ENCODE peak calls at places on chromosomes 2 and 18, in ten cellular contexts. O, S, I, C, H, M, V, J, W and F are unnamed samples.

GRCh38 chr2:238897911-238898311 is 50.0 kb downstream of the TWIST2 start:
- DNase-seq in V (no peak), W (peak; percentile 60), J (no peak), S (no peak), M (no peak), I (no peak), H (no peak), C (no peak), O (no peak), F (no peak)

GRCh38 chr18:56890632-56891031 is 239.5 kb downstream of the WDR7 start:
- DNase-seq in I (peak; percentile 68), H (no peak), O (no peak), W (no peak), V (no peak), M (no peak), J (no peak), S (no peak), C (peak; percentile 96), F (no peak)

GRCh38 chr18:70025580-70025979 is 77.9 kb upstream of the CD226 start:
- DNase-seq in C (no peak), I (no peak), M (no peak), V (no peak), H (no peak), S (no peak), W (no peak), J (no peak), O (no peak), F (no peak)

GRCh38 chr2:203685081-203685621 is 21.3 kb upstream of the CD28 start:
- DNase-seq in C (peak; percentile 94), M (peak; percentile 24), S (no peak), I (no peak), H (no peak), J (no peak), V (no peak), O (no peak), W (no peak), F (no peak)

GRCh38 chr2:186129767-186130581 is 356.1 kb upstream of the ZC3H15 start:
- DNase-seq in O (no peak), I (peak; percentile 75), J (no peak), H (no peak), C (peak; percentile 40), V (no peak), S (no peak), W (no peak), M (no peak), F (no peak)

GRCh38 chr18:41449612-41450011 is 505.4 kb upstream of the PIK3C3 start:
- DNase-seq in C (no peak), J (no peak), H (no peak), O (no peak), V (no peak), S (no peak), M (no peak), W (no peak), I (no peak), F (no peak)

GRCh38 chr18:76212958-76213357 is 282.1 kb downstream of the ZNF516 start:
- DNase-seq in W (no peak), C (no peak), V (no peak), H (no peak), J (no peak), I (no peak), M (no peak), S (no peak), O (peak; percentile 10), F (no peak)

GRCh38 chr2:195642027-195642676 is 14.9 kb upstream of the SLC39A10 start:
- DNase-seq in J (no peak), C (no peak), W (no peak), O (peak; percentile 51), H (no peak), V (no peak), I (no peak), S (no peak), M (no peak), F (no peak)

GRCh38 chr2:122078451-122078850 is 323.0 kb downstream of the TSN start:
- DNase-seq in I (no peak), O (no peak), C (peak; percentile 19), S (no peak), W (no peak), V (no peak), J (no peak), M (no peak), H (no peak), F (no peak)

GRCh38 chr2:175914846-175915245 is 87.2 kb downstream of the LNPK start:
- DNase-seq in H (no peak), I (no peak), S (no peak), C (peak; percentile 59), J (no peak), M (no peak), V (no peak), O (no peak), W (no peak), F (no peak)

GRCh38 chr2:125313806-125314205 is 1288.7 kb downstream of the CNTNAP5 start:
- DNase-seq in W (no peak), V (no peak), O (no peak), M (no peak), H (no peak), J (no peak), C (no peak), I (no peak), S (no peak), F (no peak)

GRCh38 chr2:215019085-215019484 is 119.3 kb downstream of the ABCA12 start:
- DNase-seq in C (no peak), J (no peak), V (no peak), W (no peak), I (no peak), M (no peak), S (no peak), H (no peak), O (no peak), F (no peak)

GRCh38 chr2:10125842-10126596 is 3.5 kb downstream of the RRM2 start:
- DNase-seq in I (no peak), W (no peak), J (no peak), H (no peak), S (no peak), O (no peak), V (no peak), M (no peak), C (no peak), F (no peak)

GRCh38 chr2:127165539-127165935 is 54.6 kb downstream of the CYP27C1 start:
- DNase-seq in J (no peak), C (no peak), M (no peak), I (no peak), W (peak; percentile 42), O (no peak), S (no peak), V (no peak), H (no peak), F (no peak)

GRCh38 chr18:74963820-74964446 is 245.0 kb downstream of the PTGR3 start:
- DNase-seq in S (peak; percentile 24), O (peak; percentile 55), C (peak; percentile 56), I (peak; percentile 48), M (peak; percentile 25), J (peak; percentile 55), H (no peak), W (peak; percentile 58), V (no peak), F (peak; percentile 51)

GRCh38 chr18:76573325-76574025 is 78.4 kb upstream of the ZNF516 start:
- DNase-seq in O (peak; percentile 82), J (no peak), C (peak; percentile 80), S (no peak), V (no peak), M (peak; percentile 40), I (no peak), H (no peak), W (no peak), F (no peak)

GRCh38 chr18:686339-687111 is 25.9 kb downstream of the ENOSF1 start:
- DNase-seq in I (no peak), J (no peak), O (peak; percentile 31), V (no peak), M (no peak), S (no peak), H (no peak), W (peak; percentile 42), C (peak; percentile 23), F (no peak)
- TF ChIP-seq POLR2A in I (no peak), J (no peak), O (no peak), V (no peak), M (no peak), S (no peak), H (no peak), W (no peak), C (no peak), F (no peak)

DNA sequence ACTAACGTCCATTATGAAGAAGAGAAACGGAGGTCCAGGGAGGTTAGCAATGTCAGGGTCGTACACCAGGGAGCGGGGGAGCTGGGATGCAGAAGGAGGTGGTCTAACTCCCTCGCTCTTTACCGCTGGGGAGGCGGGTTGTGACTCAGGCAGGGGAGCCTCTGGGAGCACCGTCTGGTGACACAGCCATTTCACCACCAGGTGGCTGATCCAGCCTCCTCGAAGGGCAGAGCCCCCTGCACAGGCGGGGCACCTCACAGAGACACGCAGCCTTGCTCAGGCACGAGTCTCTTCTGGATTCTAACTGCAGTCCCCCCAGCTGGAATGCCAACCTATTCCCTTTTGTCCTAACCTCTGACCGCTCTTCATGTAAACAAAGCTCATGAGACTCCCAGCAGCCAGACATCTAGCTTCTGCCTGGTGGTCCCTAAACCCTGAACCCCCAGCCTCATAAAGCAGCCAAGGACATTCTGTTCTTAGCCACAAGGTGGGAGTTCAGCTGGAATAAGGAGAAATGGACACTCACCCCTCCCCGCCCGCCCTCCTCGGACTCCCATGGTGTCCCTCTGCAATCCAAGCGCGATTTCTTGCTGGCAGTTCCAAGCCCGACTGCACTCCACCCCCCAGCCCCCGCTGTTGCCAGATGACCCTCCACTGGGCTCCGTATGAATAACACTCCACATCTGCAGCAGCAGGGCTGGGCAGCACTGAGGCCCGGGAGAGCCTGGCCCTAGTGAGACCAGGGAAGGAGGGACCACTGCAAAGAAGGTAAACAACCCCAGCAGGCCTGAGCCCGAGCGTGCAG is 84.4 kb downstream of the TNS1 start:
- DNase-seq in H (peak; percentile 74), I (peak; percentile 31), S (no peak), O (peak; percentile 29), M (no peak), V (no peak), J (peak; percentile 65), W (no peak), C (peak; percentile 39), F (no peak)
- TF ChIP-seq CTCF in H (peak; percentile 54), I (peak; percentile 52), S (no peak), O (peak; percentile 15), M (no peak), V (no peak), J (no peak), W (peak; percentile 36), C (peak; percentile 29), F (no peak)

DNA sequence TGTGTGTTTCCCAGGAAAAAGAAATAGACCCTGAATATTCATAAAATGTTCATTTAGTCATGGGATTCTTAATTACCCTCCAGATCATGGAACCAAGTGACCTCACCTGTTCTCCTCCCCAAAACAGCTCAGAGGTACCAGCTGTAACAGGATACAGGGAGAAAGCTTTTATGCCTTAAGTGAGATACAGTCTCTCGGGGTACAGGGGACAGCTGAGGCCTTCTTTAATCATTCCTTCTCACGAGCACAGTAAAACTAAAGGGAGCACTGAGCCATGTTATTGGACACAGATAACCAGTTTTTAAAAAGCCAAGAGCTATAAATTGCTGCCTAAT is 16.6 kb downstream of the EPHA4 start:
- DNase-seq in O (no peak), S (no peak), C (no peak), I (no peak), H (no peak), W (no peak), M (no peak), V (no peak), J (no peak), F (no peak)
- H3K4me3 ChIP-seq in O (no peak overlapping the region), S (no peak overlapping the region), C (no peak overlapping the region), I (no peak overlapping the region), H (no peak overlapping the region), W (no peak overlapping the region), M (no peak overlapping the region), V (no peak overlapping the region), J (no peak overlapping the region), F (no peak overlapping the region)

GRCh38 chr2:131105156-131105949 is at the start of gene PLEKHB2:
- DNase-seq in J (peak; percentile 93), S (peak; percentile 95), O (peak; percentile 95), M (peak; percentile 84), V (peak; percentile 89), C (peak; percentile 86), H (peak; percentile 88), I (peak; percentile 84), W (peak; percentile 96), F (peak; percentile 92)
- TF ChIP-seq POLR2A in J (peak; percentile 27), S (peak; percentile 95), O (peak; percentile 91), M (peak; percentile 90), V (peak; percentile 85), C (peak; percentile 95), H (peak; percentile 88), I (peak; percentile 99), W (peak; percentile 80), F (no peak)